ENCODE peak calls at places on chromosomes 6 and 20, in six cellular contexts. M, W, Q, I, O and P are unnamed samples.

GRCh38 chr6:3499603-3500002 is 42.8 kb upstream of the SLC22A23 start:
- DNase-seq in I (no peak), Q (no peak), M (no peak), O (no peak), W (no peak), P (no peak)

GRCh38 chr6:37242429-37243052 is 15.0 kb upstream of the TBC1D22B start:
- DNase-seq in Q (no peak), M (peak; percentile 36), I (no peak), W (no peak), O (no peak), P (peak; percentile 99)

GRCh38 chr6:151763938-151764680 is 43.4 kb upstream of the ESR1 start:
- DNase-seq in I (peak; percentile 93), W (peak; percentile 34), Q (peak; percentile 95), O (peak; percentile 93), M (peak; percentile 90), P (peak; percentile 50)

GRCh38 chr6:26086214-26086613 is 1.0 kb upstream of the HFE start:
- DNase-seq in M (no peak), I (no peak), Q (no peak), O (no peak), W (no peak), P (no peak)

GRCh38 chr6:164039954-164040375 is 625.4 kb downstream of the QKI start:
- DNase-seq in Q (peak; percentile 36), W (peak; percentile 18), M (no peak), I (no peak), O (peak; percentile 47), P (no peak)

GRCh38 chr20:11919046-11919445 is 1.4 kb downstream of the BTBD3 start:
- DNase-seq in Q (peak; percentile 38), W (no peak), O (no peak), M (peak; percentile 53), I (peak; percentile 24), P (no peak)

GRCh38 chr6:161365633-161366032 is 91.8 kb upstream of the AGPAT4 start:
- DNase-seq in W (no peak), I (no peak), Q (no peak), O (no peak), M (no peak), P (no peak)

GRCh38 chr6:16523550-16524379 is 237.5 kb downstream of the ATXN1 start:
- DNase-seq in O (no peak), I (no peak), M (peak; percentile 33), Q (no peak), W (no peak), P (no peak)

GRCh38 chr6:113927001-113927400 is 43.9 kb downstream of the HDAC2 start:
- DNase-seq in M (no peak), I (no peak), W (no peak), O (no peak), Q (no peak), P (no peak)

GRCh38 chr6:15322781-15323536 is 77.1 kb downstream of the JARID2 start:
- DNase-seq in M (no peak), Q (no peak), O (no peak), I (no peak), W (no peak), P (no peak)

GRCh38 chr6:72149715-72150114 is 263.4 kb downstream of the RIMS1 start:
- DNase-seq in Q (no peak), I (no peak), W (no peak), O (no peak), M (no peak), P (no peak)

GRCh38 chr6:829646-830045 is 136.7 kb upstream of the EXOC2 start:
- DNase-seq in I (no peak), O (no peak), M (no peak), W (no peak), Q (no peak), P (no peak)

GRCh38 chr6:13216236-13216933 is 112.0 kb downstream of the TBC1D7 start:
- DNase-seq in Q (no peak), I (no peak), W (no peak), O (no peak), M (no peak), P (no peak)

GRCh38 chr6:82767037-82767436 is 298.6 kb downstream of the UBE3D start:
- DNase-seq in Q (no peak), O (no peak), M (no peak), I (no peak), W (no peak), P (no peak)

GRCh38 chr6:125931733-125932450 is 24.7 kb upstream of the HINT3 start:
- DNase-seq in I (no peak), Q (no peak), M (no peak), W (no peak), O (no peak), P (no peak)

GRCh38 chr20:3808141-3808479 is 12.0 kb downstream of the CDC25B start:
- DNase-seq in O (peak; percentile 91), W (no peak), Q (peak; percentile 80), I (peak; percentile 64), M (peak; percentile 85), P (no peak)

GRCh38 chr6:129331450-129332138 is 378.4 kb downstream of the ARHGAP18 start:
- DNase-seq in I (no peak), Q (no peak), M (no peak), W (no peak), O (no peak), P (no peak)

GRCh38 chr20:43667341-43668132 is 623 bp downstream of the MYBL2 start:
- DNase-seq in I (no peak), M (no peak), W (peak; percentile 49), Q (no peak), O (no peak), P (no peak)

DNA sequence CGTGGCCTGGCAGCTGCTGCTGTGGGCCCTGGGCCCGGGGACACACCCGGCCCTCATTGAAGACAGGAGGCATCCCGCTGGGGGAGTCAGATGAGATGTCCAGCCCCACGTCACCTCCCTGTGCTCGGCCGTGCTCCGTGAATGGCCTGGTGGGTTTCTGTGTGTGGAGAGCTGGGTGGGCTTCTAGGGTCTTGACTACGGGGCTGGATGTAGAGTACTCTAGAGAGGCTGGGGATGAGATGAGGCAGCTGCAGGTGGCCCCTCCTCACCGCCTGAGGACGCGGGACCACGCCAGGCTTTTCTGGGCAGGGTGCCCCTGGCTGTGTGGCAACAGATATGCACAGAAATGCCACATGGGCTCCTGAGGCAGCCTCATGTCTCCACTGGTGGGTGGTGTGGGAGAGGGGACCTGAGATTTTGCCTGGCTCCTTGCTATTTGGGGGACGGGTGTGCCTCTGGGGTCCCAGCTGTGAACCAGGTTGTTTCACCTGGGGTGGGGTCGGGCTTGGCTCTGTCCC is 8.4 kb upstream of the BHLHE23 start:
- DNase-seq in Q (no peak), O (no peak), M (no peak), W (no peak), I (peak; percentile 10), P (no peak)
- H3K27me3 ChIP-seq in Q (peaks cover 98% of the 10 kb centered on the region), O (peaks cover 100% of the 10 kb centered on the region), M (peaks cover 44% of the 10 kb centered on the region), W (no peaks in the 10 kb centered on the region), I (peaks cover 70% of the 10 kb centered on the region), P (peaks cover 59% of the 10 kb centered on the region)

DNA sequence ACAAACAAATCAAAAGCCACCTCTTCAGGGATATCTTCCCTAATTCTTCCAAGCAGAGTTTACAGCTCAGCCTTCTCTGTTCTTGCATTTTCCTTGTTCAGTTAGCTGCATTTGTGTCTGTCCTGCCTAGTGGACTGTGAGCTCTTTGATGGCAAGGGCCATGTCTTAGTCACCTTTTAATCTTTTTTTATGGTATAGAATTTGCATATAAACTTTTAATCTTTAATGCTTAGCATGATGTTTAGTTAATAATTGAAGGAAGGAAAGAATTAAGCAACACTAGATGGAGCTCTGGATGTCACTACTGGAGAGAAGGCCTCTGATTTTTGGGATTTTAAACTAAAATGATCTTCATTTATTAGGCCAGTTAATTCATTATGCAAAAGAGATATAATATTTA is 12.1 kb downstream of the PPP2R5D start:
- DNase-seq in I (no peak), Q (no peak), O (no peak), M (no peak), W (no peak), P (no peak)
- TF ChIP-seq CTCF in I (no peak), Q (no peak), O (no peak), M (no peak), W (no peak), P (peak; percentile 15)

DNA sequence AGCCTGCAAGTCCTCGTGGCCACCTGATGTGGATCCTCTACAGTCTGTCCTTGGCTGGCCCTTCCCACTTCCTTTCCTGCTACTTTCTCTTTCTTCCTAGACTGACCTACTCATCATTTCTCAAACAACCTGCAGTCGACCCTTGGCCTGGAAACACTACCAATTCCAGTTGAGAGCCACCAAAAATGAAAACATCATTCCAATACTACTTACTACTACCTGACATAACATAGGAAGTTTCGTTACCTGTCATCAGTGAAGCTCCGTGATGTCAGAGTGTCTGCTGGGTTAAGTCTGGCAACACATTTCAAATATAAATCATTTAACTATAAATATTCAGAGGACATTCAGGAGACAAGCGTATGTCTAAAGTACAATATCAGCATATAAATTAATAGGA is 13.8 kb downstream of the GZF1 start:
- DNase-seq in I (no peak), O (no peak), W (no peak), M (no peak), Q (no peak), P (no peak)
- H3K36me3 ChIP-seq in I (peaks cover 21% of the 10 kb centered on the region), O (peaks cover 4% of the 10 kb centered on the region), W (no peaks in the 10 kb centered on the region), M (no peaks in the 10 kb centered on the region), Q (peaks cover 82% of the 10 kb centered on the region), P (peaks cover 6% of the 10 kb centered on the region)

GRCh38 chr20:63259734-63260460 is 5.6 kb upstream of the NKAIN4 start:
- DNase-seq in Q (no peak), W (no peak), M (no peak), I (no peak), O (no peak), P (no peak)

GRCh38 chr20:63264002-63264401 is 8.6 kb upstream of the ARFGAP1 start:
- DNase-seq in O (no peak), W (no peak), M (no peak), I (no peak), Q (no peak), P (no peak)

GRCh38 chr20:63260943-63261807 is 6.9 kb upstream of the NKAIN4 start:
- DNase-seq in M (no peak), W (no peak), I (no peak), Q (no peak), O (no peak), P (no peak)

GRCh38 chr20:63260521-63260920 is 6.3 kb upstream of the NKAIN4 start:
- DNase-seq in M (no peak), W (no peak), O (no peak), I (no peak), Q (no peak), P (no peak)

DNA sequence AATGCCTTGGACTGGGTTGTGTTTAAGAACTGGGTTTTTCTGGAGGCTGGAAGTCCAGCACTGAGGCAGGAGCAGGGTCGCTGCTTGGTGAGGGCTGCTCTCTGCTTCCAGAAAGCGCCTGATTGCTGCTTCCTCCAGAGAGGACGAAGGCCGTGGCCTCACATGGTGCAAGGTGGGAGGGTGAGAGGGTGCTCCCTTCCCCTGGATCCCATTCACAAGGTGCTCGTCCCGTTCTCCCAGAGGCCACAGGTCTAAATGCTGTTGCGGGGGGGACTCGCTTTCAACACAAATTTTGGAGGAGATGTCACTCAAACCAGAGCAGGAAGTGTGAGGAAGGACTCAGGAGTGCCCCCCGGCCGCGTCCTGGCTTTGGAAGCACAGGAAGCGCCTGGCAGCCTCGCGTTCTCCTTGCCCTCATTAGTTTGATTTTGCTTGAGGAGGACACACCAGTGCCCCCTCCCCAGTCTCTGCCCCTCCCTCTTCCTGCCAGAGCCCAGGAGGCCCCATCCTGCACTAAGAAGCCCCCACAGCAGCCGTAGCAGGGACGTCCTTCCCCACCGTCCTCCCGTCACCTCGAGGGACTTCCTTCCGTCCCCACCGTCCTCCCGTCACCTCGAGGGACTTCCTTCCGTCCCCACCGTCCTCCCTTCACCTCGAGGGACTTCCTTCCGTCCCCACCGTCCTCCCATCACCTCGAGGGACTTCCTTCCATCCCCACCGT is 7.7 kb upstream of the NKAIN4 start:
- DNase-seq in Q (no peak), I (no peak), M (no peak), W (no peak), O (no peak), P (no peak)
- H3K27me3 ChIP-seq in Q (peaks cover 89% of the 10 kb centered on the region), I (peaks cover 57% of the 10 kb centered on the region), M (peaks cover 18% of the 10 kb centered on the region), W (no peaks in the 10 kb centered on the region), O (peaks cover 92% of the 10 kb centered on the region), P (peaks cover 35% of the 10 kb centered on the region)